ENCODE peak calls at places on chromosomes 5 and 9, in four cellular contexts. D, Q, A and Z are unnamed samples.

GRCh38 chr5:170752257-170753215 is 31.0 kb upstream of the GABRP start:
- DNase-seq in D (no peak), Q (no peak), A (no peak), Z (peak)

GRCh38 chr9:35335164-35335563 is 154.7 kb upstream of the RUSC2 start:
- DNase-seq in D (no peak), Q (no peak), A (no peak), Z (no peak)

GRCh38 chr5:123809594-123810172 is 297.7 kb downstream of the CSNK1G3 start:
- DNase-seq in D (no peak), Q (no peak), A (no peak), Z (no peak)

GRCh38 chr5:177071671-177072385 is 14.9 kb upstream of the FGFR4 start:
- DNase-seq in D (no peak), Q (no peak), A (peak), Z (peak)

GRCh38 chr9:126514037-126514821 is 99.5 kb upstream of the LMX1B start:
- DNase-seq in D (peak), Q (peak), A (peak), Z (peak)

GRCh38 chr5:181136361-181136955 is 5.5 kb upstream of the OR2V1 start:
- DNase-seq in D (no peak), Q (no peak), A (no peak), Z (no peak)

GRCh38 chr9:27181381-27181780 is 72.4 kb downstream of the TEK start:
- DNase-seq in D (no peak), Q (no peak), A (no peak), Z (no peak)

GRCh38 chr5:159908201-159908940 is 7.9 kb upstream of the ADRA1B start:
- DNase-seq in D (no peak), Q (no peak), A (no peak), Z (peak)

GRCh38 chr9:34590376-34591090 is 1.0 kb upstream of the CNTFR start:
- DNase-seq in D (no peak), Q (no peak), A (no peak), Z (peak)

GRCh38 chr5:125263346-125263745 is 516.9 kb upstream of the ZNF608 start:
- DNase-seq in D (no peak), Q (no peak), A (no peak), Z (no peak)

GRCh38 chr5:5483880-5484595 is 61.6 kb downstream of the ICE1 start:
- DNase-seq in D (no peak), Q (no peak), A (no peak), Z (no peak)

GRCh38 chr5:129199308-129199707 is 104.8 kb downstream of the ISOC1 start:
- DNase-seq in D (no peak), Q (no peak), A (no peak), Z (no peak)

GRCh38 chr5:160290751-160291150 is 21.6 kb downstream of the CCNJL start:
- DNase-seq in D (no peak), Q (no peak), A (no peak), Z (no peak)

GRCh38 chr5:83837261-83837894 is 116.7 kb upstream of the HAPLN1 start:
- DNase-seq in D (no peak), Q (no peak), A (no peak), Z (no peak)

GRCh38 chr9:133664173-133664572 is 28.0 kb downstream of the DBH start:
- DNase-seq in D (no peak), Q (no peak), A (no peak), Z (no peak)

GRCh38 chr9:124139001-124139400 is 118.7 kb upstream of the NEK6 start:
- DNase-seq in D (no peak), Q (no peak), A (no peak), Z (peak)

GRCh38 chr5:18113724-18114123 is 479.5 kb downstream of the TAF11L14 start:
- DNase-seq in D (no peak), Q (no peak), A (no peak), Z (peak)

GRCh38 chr5:170342153-170342552 is 44.6 kb upstream of the LCP2 start:
- DNase-seq in D (no peak), Q (no peak), A (no peak), Z (no peak)

GRCh38 chr9:78348848-78349247 is 51.9 kb downstream of the PSAT1 start:
- DNase-seq in D (no peak), Q (no peak), A (no peak), Z (no peak)

GRCh38 chr9:68955281-68955680 is 58.6 kb downstream of the PRKACG start:
- DNase-seq in D (no peak), Q (no peak), A (no peak), Z (no peak)

GRCh38 chr5:57524661-57525060 is 42.0 kb upstream of the ACTBL2 start:
- DNase-seq in D (no peak), Q (no peak), A (no peak), Z (no peak)

GRCh38 chr9:93267681-93268505 is 84.0 kb downstream of the WNK2 start:
- DNase-seq in D (peak), Q (no peak), A (no peak), Z (peak)

GRCh38 chr5:157714480-157714879 is 16.7 kb upstream of the THG1L start:
- DNase-seq in D (no peak), Q (no peak), A (no peak), Z (no peak)

GRCh38 chr5:157561105-157561504 is 14.5 kb downstream of the ADAM19 start:
- DNase-seq in D (no peak), Q (no peak), A (no peak), Z (no peak)

GRCh38 chr5:126508962-126509279 is 85.7 kb downstream of the GRAMD2B start:
- DNase-seq in D (no peak), Q (no peak), A (no peak), Z (peak)

GRCh38 chr5:34487202-34487879 is 168.8 kb upstream of the RAI14 start:
- DNase-seq in D (no peak), Q (no peak), A (no peak), Z (peak)

GRCh38 chr5:56725709-56726108 is 89.6 kb upstream of the MAP3K1 start:
- DNase-seq in D (no peak), Q (no peak), A (no peak), Z (no peak)

GRCh38 chr5:73297430-73297829 is 124.4 kb downstream of the TMEM174 start:
- DNase-seq in D (no peak), Q (no peak), A (no peak), Z (no peak)

GRCh38 chr5:159310492-159310891 is 19.8 kb downstream of the IL12B start:
- DNase-seq in D (peak), Q (no peak), A (no peak), Z (no peak)

GRCh38 chr5:149616727-149617284 is 35.5 kb downstream of the ARHGEF37 start:
- DNase-seq in D (no peak), Q (no peak), A (no peak), Z (no peak)

GRCh38 chr5:95842955-95843544 is 20.5 kb upstream of the GLRX start:
- DNase-seq in D (peak), Q (no peak), A (peak), Z (peak)

GRCh38 chr5:61919920-61920319 is 386.1 kb upstream of the KIF2A start:
- DNase-seq in D (peak), Q (no peak), A (no peak), Z (no peak)

GRCh38 chr5:132104561-132104960 is 31.0 kb downstream of the CSF2 start:
- DNase-seq in D (no peak), Q (no peak), A (no peak), Z (peak)

GRCh38 chr5:150448353-150448752 is 1.2 kb downstream of the RPS14 start:
- DNase-seq in D (no peak), Q (no peak), A (no peak), Z (peak)

GRCh38 chr5:76256116-76256889 is 146.8 kb upstream of the IQGAP2 start:
- DNase-seq in D (no peak), Q (peak), A (peak), Z (peak)

GRCh38 chr5:76379316-76379715 is 23.8 kb upstream of the IQGAP2 start:
- DNase-seq in D (no peak), Q (no peak), A (no peak), Z (peak)